ENCODE peak calls at places on chromosomes 1 and 21, in nine cellular contexts. V is ovary, X is HCT116, R is breast epithelium, N is upper lobe of right lung, O is dorsolateral prefrontal cortex, A is PC-3, L is keratinocyte, E is kidney epithelial cell. Q is an unnamed sample.

GRCh38 chr1:187474266-187474665 is 645.5 kb downstream of the PLA2G4A start:
- DNase-seq in N (no peak), X (no peak), V (no peak), E (peak; percentile 16), L (no peak), O (no peak), R (no peak), A (peak; percentile 41), Q (peak; percentile 1)

GRCh38 chr1:9112961-9113880 is 15.7 kb downstream of the GPR157 start:
- DNase-seq in E (no peak), O (peak; percentile 31), A (peak; percentile 62), L (no peak), X (no peak), N (no peak), V (peak; percentile 17), R (no peak), Q (peak; percentile 66)

GRCh38 chr1:175221548-175222175 is 29.1 kb upstream of the KIAA0040 start:
- DNase-seq in A (peak; percentile 29), N (peak; percentile 66), R (peak; percentile 69), L (peak; percentile 62), E (peak; percentile 65), X (no peak), O (no peak), V (no peak), Q (peak; percentile 69)

GRCh38 chr1:28573564-28573963 is 18.5 kb upstream of the RAB42 start:
- DNase-seq in V (no peak), R (no peak), A (no peak), X (no peak), O (no peak), L (no peak), E (no peak), N (no peak), Q (no peak)

GRCh38 chr21:28138272-28138671 is 854.4 kb downstream of the LTN1 start:
- DNase-seq in L (no peak), N (no peak), V (no peak), O (no peak), X (no peak), R (no peak), E (no peak), A (no peak), Q (no peak)

GRCh38 chr1:78155121-78155520 is 109.4 kb downstream of the GIPC2 start:
- DNase-seq in V (no peak), R (no peak), L (no peak), E (no peak), A (no peak), N (no peak), X (no peak), O (no peak), Q (no peak)

GRCh38 chr1:209884665-209885117 is 53.3 kb upstream of the SYT14 start:
- DNase-seq in V (no peak), A (peak; percentile 98), L (peak; percentile 97), E (peak; percentile 100), X (peak; percentile 81), N (no peak), O (no peak), R (no peak), Q (peak; percentile 63)

GRCh38 chr1:85582687-85583354 is 2.3 kb downstream of the CCN1 start:
- DNase-seq in O (no peak), A (peak; percentile 59), R (no peak), E (no peak), X (no peak), N (no peak), V (no peak), L (no peak), Q (no peak)

GRCh38 chr1:214990619-214991018 is 91.9 kb upstream of the KCNK2 start:
- DNase-seq in A (peak; percentile 85), R (no peak), O (no peak), L (peak; percentile 58), E (peak; percentile 55), X (no peak), V (no peak), N (no peak), Q (no peak)

GRCh38 chr1:52323731-52324130 is 42.3 kb downstream of the CC2D1B start:
- DNase-seq in O (no peak), N (no peak), L (no peak), E (no peak), X (no peak), R (no peak), A (no peak), V (no peak), Q (no peak)

DNA sequence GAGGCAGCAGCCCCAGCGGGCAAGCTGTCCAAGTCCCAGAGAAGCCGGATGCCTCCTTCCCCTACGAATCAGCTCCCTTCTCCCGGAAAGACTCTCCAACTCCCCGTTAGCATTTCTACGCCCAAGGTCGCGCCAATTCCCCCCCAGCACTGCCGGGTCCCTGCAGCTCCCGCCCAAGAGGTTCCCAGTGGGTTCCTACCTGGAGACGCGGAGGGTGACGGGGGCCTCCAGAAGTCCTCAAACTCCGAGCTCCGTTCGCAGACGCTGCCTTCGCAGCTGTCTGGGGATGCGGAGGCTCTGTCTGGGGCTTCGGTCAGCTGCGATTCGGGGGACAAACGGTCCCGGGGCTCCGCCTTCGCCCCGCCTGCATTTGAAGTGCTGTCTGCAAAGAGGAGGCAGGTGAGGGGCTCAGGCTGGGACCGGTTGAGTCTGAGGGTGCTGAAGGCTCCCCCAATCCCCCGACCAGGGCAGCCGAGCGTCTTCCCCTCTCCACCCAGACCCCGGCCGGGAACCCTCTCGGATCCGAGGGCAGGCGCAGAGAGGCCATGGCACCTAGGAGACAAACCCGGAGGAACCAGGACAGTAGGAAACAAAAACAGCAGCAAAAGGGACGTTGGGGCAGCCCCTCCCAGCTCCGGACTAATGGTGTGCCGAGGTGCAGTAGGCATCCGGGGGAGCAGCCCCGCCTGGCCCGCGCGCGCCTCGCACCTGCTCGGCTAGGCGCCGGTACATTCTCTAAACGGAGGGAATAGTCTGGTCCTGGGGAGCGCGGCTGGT is 3.9 kb downstream of the GFI1 start:
- DNase-seq in E (no peak), N (peak; percentile 64), A (no peak), L (no peak), V (no peak), R (no peak), O (no peak), X (no peak), Q (no peak)
- H3K27me3 ChIP-seq in E (peaks cover 90% of the 10 kb centered on the region), N (peaks cover 82% of the 10 kb centered on the region), A (peaks cover 22% of the 10 kb centered on the region), L (peaks cover 96% of the 10 kb centered on the region), V (no peaks in the 10 kb centered on the region), R (peaks cover 82% of the 10 kb centered on the region), O (peaks cover 81% of the 10 kb centered on the region), X (no peaks in the 10 kb centered on the region), Q (peaks cover 26% of the 10 kb centered on the region)

DNA sequence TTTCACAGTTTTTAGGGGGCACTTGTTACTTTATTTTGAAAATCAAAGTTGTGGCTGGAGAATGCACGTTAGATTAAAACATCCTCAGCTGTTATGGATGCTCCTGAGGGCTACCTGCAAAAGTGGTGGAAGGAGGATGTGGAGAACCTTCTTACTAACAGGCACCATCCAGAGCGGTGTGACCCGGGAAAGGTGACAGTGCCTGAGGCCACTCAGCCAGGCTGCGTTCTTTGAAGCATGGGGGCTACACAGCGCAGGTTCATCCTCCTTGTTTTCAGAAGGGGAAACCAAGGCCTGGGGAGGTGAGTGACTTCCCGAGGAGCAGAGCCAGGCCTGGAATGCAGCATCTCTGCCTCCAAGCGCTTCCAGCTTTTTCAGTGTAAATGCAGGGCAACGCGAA is 24.0 kb downstream of the DMRTB1 start:
- DNase-seq in X (no peak), R (no peak), N (no peak), E (no peak), V (no peak), O (no peak), L (no peak), A (no peak), Q (no peak)
- H3K27me3 ChIP-seq in X (no peaks in the 10 kb centered on the region), R (peaks cover 12% of the 10 kb centered on the region), N (peaks cover 14% of the 10 kb centered on the region), E (peaks cover 19% of the 10 kb centered on the region), V (no peaks in the 10 kb centered on the region), O (peaks cover 7% of the 10 kb centered on the region), L (peaks cover 13% of the 10 kb centered on the region), A (peaks cover 7% of the 10 kb centered on the region), Q (no peaks in the 10 kb centered on the region)

DNA sequence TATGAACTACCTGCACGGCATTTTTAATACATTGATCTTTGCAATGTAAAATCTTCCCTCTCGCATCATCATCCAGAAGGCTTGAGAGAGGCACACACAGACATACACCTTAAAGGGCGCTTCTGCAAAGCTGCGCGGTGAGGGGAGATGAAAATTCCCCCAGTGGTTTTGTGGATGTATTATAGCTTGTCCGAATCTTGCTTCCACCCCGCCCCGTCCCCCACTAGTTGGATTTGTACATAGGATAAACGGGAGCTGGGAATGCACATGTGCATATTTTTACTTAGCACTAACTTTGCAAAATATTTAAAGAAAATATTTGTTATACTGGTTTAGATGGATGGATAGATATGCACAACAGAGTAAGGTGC is 542 bp upstream of the ASTN1 start:
- DNase-seq in O (no peak), L (no peak), N (no peak), V (no peak), R (no peak), X (no peak), A (no peak), E (no peak), Q (no peak)
- H3K27me3 ChIP-seq in O (no peaks in the 10 kb centered on the region), L (peaks cover 70% of the 10 kb centered on the region), N (peaks cover 37% of the 10 kb centered on the region), V (no peaks in the 10 kb centered on the region), R (peaks cover 28% of the 10 kb centered on the region), X (peaks cover 13% of the 10 kb centered on the region), A (no peaks in the 10 kb centered on the region), E (peaks cover 35% of the 10 kb centered on the region), Q (no peaks in the 10 kb centered on the region)

DNA sequence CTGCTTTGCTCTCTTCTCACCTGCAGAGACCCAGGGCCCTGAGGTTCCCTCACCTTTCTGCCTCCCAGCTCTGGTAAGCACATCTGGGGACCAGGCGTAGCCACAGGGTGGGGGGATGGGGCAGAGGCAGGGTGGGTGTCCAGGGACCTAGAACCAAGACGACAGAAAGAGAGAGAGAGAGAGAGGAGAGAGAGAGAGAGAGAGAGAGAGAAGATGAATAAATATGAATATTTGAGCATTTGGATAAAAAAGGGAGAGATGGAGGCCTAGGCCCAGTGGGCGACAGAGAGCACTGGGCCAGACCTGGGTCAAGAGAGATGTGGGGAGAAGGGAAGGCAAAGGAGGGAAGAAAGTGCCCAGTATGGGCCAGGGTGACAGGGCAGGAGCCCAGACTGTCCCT is 32.8 kb downstream of the FOXO6 start:
- DNase-seq in R (no peak), O (no peak), X (no peak), E (no peak), V (no peak), L (no peak), A (no peak), N (no peak), Q (no peak)
- H3K27me3 ChIP-seq in R (peaks cover 3% of the 10 kb centered on the region), O (no peaks in the 10 kb centered on the region), X (no peaks in the 10 kb centered on the region), E (peaks cover 51% of the 10 kb centered on the region), V (no peaks in the 10 kb centered on the region), L (peaks cover 42% of the 10 kb centered on the region), A (no peaks in the 10 kb centered on the region), N (peaks cover 21% of the 10 kb centered on the region), Q (no peaks in the 10 kb centered on the region)

GRCh38 chr21:36710729-36711048 is 11.8 kb downstream of the SIM2 start:
- DNase-seq in A (no peak), V (no peak), O (no peak), N (peak; percentile 62), E (no peak), X (no peak), L (no peak), R (no peak), Q (peak; percentile 48)
- H3K27me3 ChIP-seq in A (no peaks in the 10 kb centered on the region), V (peaks cover 14% of the 10 kb centered on the region), O (peaks cover 89% of the 10 kb centered on the region), N (peaks cover 96% of the 10 kb centered on the region), E (peaks cover 54% of the 10 kb centered on the region), X (no peaks in the 10 kb centered on the region), L (peaks cover 70% of the 10 kb centered on the region), R (peaks cover 97% of the 10 kb centered on the region), Q (no peaks in the 10 kb centered on the region)

DNA sequence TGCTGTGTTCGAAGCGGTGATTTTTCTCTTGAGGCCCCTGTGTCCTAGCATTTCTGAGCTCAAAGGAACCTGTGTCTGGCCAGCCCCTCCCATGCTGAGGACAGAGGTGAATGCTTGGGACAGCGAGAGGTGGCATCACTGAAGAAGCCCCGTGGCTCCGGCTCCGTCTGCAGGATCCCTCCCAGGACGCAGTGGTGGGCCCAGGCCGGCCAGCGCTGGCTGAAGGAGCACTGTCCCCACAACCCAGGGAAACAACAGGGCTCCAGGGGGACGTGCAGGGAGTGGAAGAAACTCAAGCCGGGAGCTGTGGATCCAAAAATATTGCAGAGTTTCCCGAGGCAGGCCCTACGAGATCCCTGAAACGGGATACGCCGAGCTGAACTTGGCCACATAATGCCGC is 164.0 kb upstream of the ARHGEF16 start:
- DNase-seq in O (no peak), V (no peak), N (no peak), R (no peak), L (no peak), A (no peak), X (no peak), E (no peak), Q (no peak)
- H3K27me3 ChIP-seq in O (peaks cover 8% of the 10 kb centered on the region), V (no peaks in the 10 kb centered on the region), N (no peaks in the 10 kb centered on the region), R (peaks cover 88% of the 10 kb centered on the region), L (no peaks in the 10 kb centered on the region), A (peaks cover 97% of the 10 kb centered on the region), X (no peaks in the 10 kb centered on the region), E (peaks cover 7% of the 10 kb centered on the region), Q (no peaks in the 10 kb centered on the region)